ENCODE peak calls at places on chromosomes 16 and 17, in seven cellular contexts. L is tibial artery; I is neural progenitor cell; Y is pancreas; M is transverse colon; F is SK-N-SH; U is CD8-positive, alpha-beta T cell. S is an unnamed sample.

GRCh38 chr16:68179196-68179795 is 56.6 kb downstream of the ESRP2 start:
- DNase-seq in F (no peak), M (no peak), L (no peak), Y (no peak), U (no peak), I (no peak), S (no peak)

GRCh38 chr17:44279586-44280344 is 11.8 kb upstream of the SLC4A1 start:
- DNase-seq in Y (peak; percentile 73), F (no peak), I (no peak), U (no peak), L (peak; percentile 81), M (peak; percentile 80), S (no peak)

GRCh38 chr16:57630931-57631845 is 2.8 kb downstream of the ADGRG1 start:
- DNase-seq in Y (no peak), I (no peak), F (no peak), M (no peak), U (no peak), L (no peak), S (no peak)

GRCh38 chr16:85025781-85026653 is 1.6 kb upstream of the KIAA0513 start:
- DNase-seq in F (no peak), Y (no peak), M (peak; percentile 49), U (no peak), I (no peak), L (no peak), S (no peak)

GRCh38 chr17:56629450-56630187 is 36.1 kb downstream of the NOG start:
- DNase-seq in F (peak; percentile 36), I (peak; percentile 69), M (no peak), L (no peak), U (no peak), Y (no peak), S (peak; percentile 3)

GRCh38 chr17:82750241-82750905 is 1.5 kb upstream of the TBCD start:
- DNase-seq in F (no peak), U (no peak), M (no peak), Y (no peak), I (peak; percentile 55), L (no peak), S (no peak)

GRCh38 chr16:75593825-75594820 is 27.9 kb downstream of the GABARAPL2 start:
- DNase-seq in L (peak; percentile 39), F (peak; percentile 41), U (no peak), M (no peak), Y (no peak), I (no peak), S (no peak)

GRCh38 chr17:7467498-7467897 is 11.9 kb downstream of the ZBTB4 start:
- DNase-seq in M (no peak), F (no peak), U (no peak), I (no peak), L (no peak), Y (no peak), S (no peak)

GRCh38 chr17:76357597-76358158 is 4.0 kb upstream of the PRPSAP1 start:
- DNase-seq in I (no peak), F (no peak), M (no peak), L (no peak), U (no peak), Y (no peak), S (no peak)

GRCh38 chr17:58330997-58331814 is 2.6 kb upstream of the TSPOAP1 start:
- DNase-seq in M (peak; percentile 66), Y (no peak), L (no peak), U (no peak), I (no peak), F (peak; percentile 20), S (peak; percentile 77)

GRCh38 chr16:4098496-4098895 is 17.7 kb downstream of the ADCY9 start:
- DNase-seq in M (no peak), Y (no peak), F (no peak), U (no peak), L (peak; percentile 39), I (no peak), S (no peak)

GRCh38 chr17:57983446-57983845 is 4.6 kb downstream of the VEZF1 start:
- DNase-seq in U (no peak), F (no peak), I (no peak), L (no peak), Y (no peak), M (no peak), S (no peak)

GRCh38 chr16:88775825-88776224 is 9.2 kb downstream of the PIEZO1 start:
- DNase-seq in F (no peak), Y (no peak), L (no peak), I (no peak), M (no peak), U (no peak), S (no peak)

GRCh38 chr17:69592692-69593350 is 178.3 kb downstream of the MAP2K6 start:
- DNase-seq in Y (no peak), I (no peak), U (no peak), F (no peak), M (no peak), L (no peak), S (no peak)

GRCh38 chr16:1093284-1094123 is 2.5 kb downstream of the C1QTNF8 start:
- DNase-seq in I (peak; percentile 51), F (peak; percentile 80), L (no peak), Y (no peak), U (no peak), M (no peak), S (no peak)

GRCh38 chr17:40501499-40501911 is at the start of gene TNS4:
- DNase-seq in I (no peak), L (no peak), M (peak; percentile 86), Y (no peak), U (no peak), F (no peak), S (no peak)

GRCh38 chr17:39261286-39261685 is 35.5 kb upstream of the STAC2 start:
- DNase-seq in U (no peak), Y (no peak), M (no peak), I (peak; percentile 60), L (no peak), F (no peak), S (no peak)

GRCh38 chr16:30748634-30749445 is 615 bp downstream of the PHKG2 start:
- DNase-seq in U (no peak), Y (peak; percentile 42), I (peak; percentile 70), M (peak; percentile 58), F (peak; percentile 80), L (no peak), S (no peak)

GRCh38 chr17:37293770-37294169 is 82.0 kb upstream of the C17orf78 start:
- DNase-seq in U (no peak), Y (no peak), I (no peak), M (no peak), L (no peak), F (no peak), S (no peak)

GRCh38 chr17:8162997-8163977 is 539 bp upstream of the VAMP2 start:
- DNase-seq in U (no peak), L (peak; percentile 77), Y (no peak), M (peak; percentile 45), I (peak; percentile 70), F (peak; percentile 93), S (no peak)

DNA sequence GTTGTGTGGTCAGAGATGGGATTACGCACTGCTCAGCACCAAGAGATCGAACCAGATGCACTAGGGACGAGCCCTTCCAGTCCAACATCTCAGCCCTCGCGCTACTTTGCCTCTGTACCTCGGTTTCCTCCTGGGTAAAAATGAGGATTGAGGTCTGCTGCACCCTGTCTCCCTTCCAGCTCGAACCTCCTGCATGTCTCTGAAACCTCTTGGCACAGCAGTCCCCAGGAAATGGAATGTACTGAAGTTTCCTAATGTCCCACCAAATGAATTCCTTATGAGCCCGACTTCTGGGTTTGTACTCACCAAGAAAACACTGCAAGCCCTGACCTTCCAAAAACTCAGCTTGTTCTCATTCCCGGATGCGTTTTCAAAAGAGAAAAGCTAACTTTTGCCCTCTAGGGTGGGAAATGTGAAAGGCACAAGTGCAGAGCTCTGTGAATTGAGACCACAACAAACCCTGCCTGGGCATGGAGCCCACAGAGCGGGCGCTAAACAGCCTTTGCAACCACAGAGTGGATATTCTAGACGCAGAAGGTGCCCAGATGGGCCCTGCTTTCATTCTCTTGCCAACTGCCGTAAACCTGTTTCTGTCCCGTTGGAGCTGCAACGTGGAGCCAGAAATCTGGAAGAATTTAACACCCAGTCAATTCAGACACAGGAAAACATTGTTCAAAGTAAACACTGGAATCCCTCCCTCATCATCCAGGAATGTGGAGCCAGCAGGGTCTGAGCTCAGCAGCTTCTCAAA is 10.3 kb downstream of the CDRT4 start:
- DNase-seq in L (peak; percentile 84), Y (peak; percentile 34), M (peak; percentile 46), I (no peak), U (no peak), F (peak; percentile 23), S (no peak)
- H3K27ac ChIP-seq in L (peak overlapping the region; percentile 67), Y (peak overlapping the region; percentile 37), M (peak overlapping the region; percentile 69), I (no peak overlapping the region), U (no peak overlapping the region), F (peak overlapping the region; percentile 59), S (no peak overlapping the region)

DNA sequence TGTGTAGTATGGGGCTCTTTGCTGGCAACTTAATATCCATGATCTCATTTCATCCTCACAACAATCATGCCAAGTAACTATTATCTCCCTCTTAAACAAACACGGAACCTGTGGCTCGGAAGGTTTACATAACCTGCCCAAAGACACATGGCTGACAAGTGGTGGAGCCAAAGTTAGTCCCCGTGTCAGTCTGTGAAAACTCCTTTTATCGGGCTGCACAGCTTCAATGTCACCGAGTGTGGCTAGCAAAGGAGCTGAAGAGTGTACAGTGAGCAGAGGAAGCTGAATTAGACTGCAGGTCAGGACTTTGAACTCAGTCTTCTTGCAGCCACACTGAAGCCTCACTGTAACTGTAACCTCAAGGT is 80.3 kb downstream of the PARN start:
- DNase-seq in Y (peak; percentile 65), I (no peak), U (no peak), F (no peak), L (no peak), M (no peak), S (no peak)
- TF ChIP-seq CTCF in Y (no peak), I (no peak), U (no peak), F (no peak), L (no peak), M (no peak), S (no peak)

GRCh38 chr17:80499961-80500665 is 23.7 kb upstream of the NPTX1 start:
- DNase-seq in Y (no peak), I (no peak), F (no peak), L (no peak), U (no peak), M (no peak), S (no peak)
- H3K27me3 ChIP-seq in Y (no peaks in the 10 kb centered on the region), I (peaks cover 17% of the 10 kb centered on the region), F (no peaks in the 10 kb centered on the region), L (peaks cover 79% of the 10 kb centered on the region), U (no peaks in the 10 kb centered on the region), M (peaks cover 11% of the 10 kb centered on the region), S (peaks cover 18% of the 10 kb centered on the region)

GRCh38 chr16:2531696-2532493 is 687 bp upstream of the CEMP1 start:
- DNase-seq in F (peak; percentile 99), L (peak; percentile 99), M (peak; percentile 99), I (peak; percentile 99), U (peak; percentile 93), Y (peak; percentile 98), S (peak; percentile 97)
- H3K27ac ChIP-seq in F (peak overlapping the region; percentile 67), L (peak overlapping the region; percentile 98), M (peak overlapping the region; percentile 98), I (no peak overlapping the region), U (peak overlapping the region; percentile 91), Y (peak overlapping the region; percentile 92), S (peak overlapping the region; percentile 94)

GRCh38 chr17:64016248-64016784 is 4.1 kb downstream of the ICAM2 start:
- DNase-seq in U (no peak), Y (no peak), M (no peak), L (no peak), I (no peak), F (peak; percentile 23), S (no peak)
- TF ChIP-seq CTCF in U (peak; percentile 6), Y (no peak), M (no peak), L (no peak), I (peak; percentile 15), F (peak; percentile 36), S (no peak)